ENCODE peak calls at places on chromosome 17, in seven cellular contexts. P, D, K, Z, M, X and S are unnamed samples.

GRCh38 chr17:14091367-14091766 is 22.1 kb downstream of the COX10 start:
- DNase-seq in P (no peak), D (no peak), K (no peak), Z (peak), M (no peak), X (no peak), S (no peak)

GRCh38 chr17:45091778-45092425 is 30.8 kb downstream of the NMT1 start:
- DNase-seq in P (no peak), D (no peak), K (no peak), Z (no peak), M (no peak), X (no peak), S (no peak)

GRCh38 chr17:42075789-42076188 is 22.5 kb downstream of the ZNF385C start:
- DNase-seq in P (no peak), D (no peak), K (no peak), Z (no peak), M (no peak), X (no peak), S (no peak)

GRCh38 chr17:28141333-28141732 is 98.9 kb downstream of the NLK start:
- DNase-seq in P (no peak), D (no peak), K (no peak), Z (no peak), M (no peak), X (no peak), S (no peak)

GRCh38 chr17:4786516-4786915 is 352 bp upstream of the VMO1 start:
- DNase-seq in P (no peak), D (no peak), K (no peak), Z (no peak), M (no peak), X (no peak), S (no peak)

GRCh38 chr17:30493802-30494201 is 16.6 kb downstream of the GOSR1 start:
- DNase-seq in P (no peak), D (no peak), K (no peak), Z (no peak), M (no peak), X (no peak), S (no peak)

GRCh38 chr17:29115906-29116651 is 64.1 kb downstream of the MYO18A start:
- DNase-seq in P (no peak), D (no peak), K (peak), Z (no peak), M (no peak), X (no peak), S (no peak)

GRCh38 chr17:58760248-58760647 is 4.6 kb downstream of the PPM1E start:
- DNase-seq in P (no peak), D (no peak), K (no peak), Z (no peak), M (no peak), X (no peak), S (no peak)

GRCh38 chr17:7577327-7578199 is 1.9 kb upstream of the CD68 start:
- DNase-seq in P (no peak), D (no peak), K (no peak), Z (no peak), M (no peak), X (no peak), S (no peak)

GRCh38 chr17:39745335-39746144 is 7.8 kb downstream of the GRB7 start:
- DNase-seq in P (no peak), D (no peak), K (no peak), Z (no peak), M (no peak), X (no peak), S (no peak)

GRCh38 chr17:29664743-29665479 is 42.2 kb upstream of the CORO6 start:
- DNase-seq in P (no peak), D (no peak), K (peak), Z (no peak), M (no peak), X (no peak), S (no peak)

GRCh38 chr17:80949451-80950421 is 41.9 kb upstream of the CHMP6 start:
- DNase-seq in P (no peak), D (no peak), K (no peak), Z (no peak), M (no peak), X (no peak), S (peak)

GRCh38 chr17:42531455-42532354 is 4.3 kb upstream of the NAGLU start:
- DNase-seq in P (no peak), D (no peak), K (no peak), Z (no peak), M (peak), X (peak), S (peak)

GRCh38 chr17:80743181-80743771 is 198.6 kb downstream of the RPTOR start:
- DNase-seq in P (no peak), D (no peak), K (no peak), Z (no peak), M (no peak), X (no peak), S (no peak)

GRCh38 chr17:9020824-9021157 is 519 bp upstream of the NTN1 start:
- DNase-seq in P (no peak), D (no peak), K (no peak), Z (no peak), M (no peak), X (no peak), S (no peak)

GRCh38 chr17:4788159-4788806 is 481 bp upstream of the GLTPD2 start:
- DNase-seq in P (no peak), D (no peak), K (no peak), Z (no peak), M (no peak), X (no peak), S (no peak)

GRCh38 chr17:45264988-45265387 is 3.1 kb upstream of the SPATA32 start:
- DNase-seq in P (no peak), D (no peak), K (no peak), Z (no peak), M (no peak), X (no peak), S (no peak)

GRCh38 chr17:46090871-46091270 is 91.8 kb downstream of the STH start:
- DNase-seq in P (no peak), D (no peak), K (no peak), Z (no peak), M (no peak), X (no peak), S (no peak)

GRCh38 chr17:29807520-29808361 is 122.3 kb downstream of the SSH2 start:
- DNase-seq in P (no peak), D (peak), K (peak), Z (peak), M (peak), X (peak), S (peak)

GRCh38 chr17:29116652-29117439 is 63.4 kb downstream of the MYO18A start:
- DNase-seq in P (no peak), D (peak), K (no peak), Z (no peak), M (peak), X (peak), S (peak)

GRCh38 chr17:794876-795275 is 12.7 kb downstream of the MRM3 start:
- DNase-seq in P (peak), D (peak), K (peak), Z (peak), M (peak), X (peak), S (peak)

GRCh38 chr17:46045639-46046038 is 46.6 kb downstream of the STH start:
- DNase-seq in P (no peak), D (no peak), K (no peak), Z (no peak), M (no peak), X (no peak), S (no peak)

GRCh38 chr17:38654411-38655398 is 20.1 kb downstream of the EPOP start:
- DNase-seq in P (no peak), D (no peak), K (no peak), Z (no peak), M (no peak), X (no peak), S (no peak)

GRCh38 chr17:72004476-72005331 is 116.1 kb upstream of the SOX9 start:
- DNase-seq in P (no peak), D (no peak), K (no peak), Z (no peak), M (no peak), X (no peak), S (no peak)

GRCh38 chr17:43528319-43528987 is 17.7 kb downstream of the ETV4 start:
- DNase-seq in P (no peak), D (no peak), K (no peak), Z (no peak), M (peak), X (peak), S (peak)

GRCh38 chr17:81428121-81428515 is 32.9 kb downstream of the BAHCC1 start:
- DNase-seq in P (peak), D (no peak), K (no peak), Z (no peak), M (no peak), X (no peak), S (peak)

GRCh38 chr17:75684249-75684648 is 17.1 kb downstream of the SAP30BP start:
- DNase-seq in P (no peak), D (no peak), K (no peak), Z (no peak), M (no peak), X (no peak), S (no peak)

GRCh38 chr17:75683467-75684041 is 16.4 kb downstream of the SAP30BP start:
- DNase-seq in P (no peak), D (no peak), K (peak), Z (no peak), M (no peak), X (no peak), S (no peak)

GRCh38 chr17:75688209-75688771 is 21.2 kb downstream of the SAP30BP start:
- DNase-seq in P (no peak), D (no peak), K (no peak), Z (no peak), M (no peak), X (no peak), S (no peak)

GRCh38 chr17:75685508-75685907 is 18.4 kb downstream of the SAP30BP start:
- DNase-seq in P (no peak), D (no peak), K (no peak), Z (no peak), M (no peak), X (no peak), S (no peak)

GRCh38 chr17:75684924-75685323 is 17.8 kb downstream of the SAP30BP start:
- DNase-seq in P (no peak), D (no peak), K (no peak), Z (no peak), M (no peak), X (no peak), S (peak)
- H3K27ac ChIP-seq in P (no peak), D (no peak), K (peak), Z (no peak), M (no peak), X (peak), S (peak)

GRCh38 chr17:2191227-2191626 is 112.4 kb downstream of the SMG6 start:
- DNase-seq in P (no peak), D (no peak), K (no peak), Z (no peak), M (no peak), X (no peak), S (no peak)

GRCh38 chr17:2191785-2192184 is 111.8 kb downstream of the SMG6 start:
- DNase-seq in P (no peak), D (no peak), K (no peak), Z (no peak), M (no peak), X (no peak), S (no peak)

GRCh38 chr17:2190014-2190413 is 113.6 kb downstream of the SMG6 start:
- DNase-seq in P (no peak), D (no peak), K (no peak), Z (no peak), M (no peak), X (no peak), S (peak)

GRCh38 chr17:2194778-2195417 is 108.7 kb downstream of the SMG6 start:
- DNase-seq in P (no peak), D (no peak), K (no peak), Z (no peak), M (no peak), X (no peak), S (no peak)

DNA sequence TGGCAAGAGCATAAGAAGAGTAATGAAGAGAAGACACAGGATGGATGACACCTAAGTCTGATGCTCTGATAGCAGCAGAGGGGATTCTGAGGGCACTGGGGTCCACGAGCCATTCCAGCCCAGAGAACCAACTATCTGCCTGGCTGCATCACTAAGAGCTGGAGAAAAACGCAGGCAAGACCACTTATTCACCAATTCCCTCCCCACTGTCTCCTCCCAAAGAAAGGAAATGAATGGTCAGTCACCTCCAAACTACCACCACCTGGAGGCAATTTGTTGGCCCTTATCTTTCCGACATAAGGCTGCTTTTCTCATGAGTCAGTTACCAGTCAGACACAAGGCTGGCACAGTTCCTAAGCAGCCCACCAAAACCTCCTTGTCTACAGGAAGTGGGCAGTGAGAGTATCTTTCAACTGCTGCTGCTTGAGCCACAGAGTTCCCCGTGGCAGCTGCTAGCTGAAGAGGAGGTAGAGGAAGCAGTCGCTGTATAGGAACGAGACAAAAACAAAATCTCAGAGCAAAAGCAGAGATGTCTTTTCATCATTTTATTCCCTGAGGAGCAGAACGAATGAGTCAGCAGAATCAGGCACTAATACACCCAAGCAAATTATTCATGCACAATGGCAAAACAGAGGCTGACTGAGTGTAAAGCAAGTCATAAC is 111.1 kb downstream of the SMG6 start:
- DNase-seq in P (no peak), D (no peak), K (peak), Z (peak), M (no peak), X (no peak), S (peak)
- H3K27ac ChIP-seq in P (peak), D (no peak), K (peak), Z (peak), M (no peak), X (peak), S (peak)

GRCh38 chr17:55728361-55728760 is 5.7 kb upstream of the TMEM100 start:
- DNase-seq in P (no peak), D (no peak), K (no peak), Z (no peak), M (no peak), X (no peak), S (no peak)
- H3K27ac ChIP-seq in P (peak), D (no peak), K (no peak), Z (no peak), M (no peak), X (peak), S (peak)

GRCh38 chr17:69500911-69501429 is 86.5 kb downstream of the MAP2K6 start:
- DNase-seq in P (no peak), D (no peak), K (no peak), Z (no peak), M (peak), X (no peak), S (peak)
- H3K27ac ChIP-seq in P (no peak), D (no peak), K (no peak), Z (peak), M (peak), X (peak), S (peak)

DNA sequence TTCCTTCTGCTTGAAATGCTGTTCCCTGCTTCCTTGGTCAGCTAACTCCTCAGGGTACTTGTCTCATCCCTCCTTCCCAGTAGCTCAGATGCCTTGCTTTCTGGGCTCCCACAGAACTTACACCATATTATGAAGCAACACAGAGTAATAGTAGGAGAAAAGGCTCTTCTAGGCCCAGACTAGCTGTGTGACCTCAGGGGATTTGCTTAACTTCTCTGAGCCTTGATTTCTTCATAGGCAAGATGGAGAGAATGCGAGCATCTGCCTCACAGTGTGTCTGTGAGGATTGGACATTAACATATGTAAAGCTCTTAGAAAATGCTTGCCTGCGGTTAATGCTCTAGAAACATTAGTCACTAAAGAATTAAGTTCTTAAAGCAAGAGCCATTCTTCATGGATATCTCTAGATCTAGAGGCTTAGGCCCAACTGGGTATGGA is 22.3 kb upstream of the PECAM1 start:
- DNase-seq in P (no peak), D (no peak), K (no peak), Z (no peak), M (no peak), X (no peak), S (no peak)
- H3K27ac ChIP-seq in P (no peak), D (no peak), K (no peak), Z (no peak), M (no peak), X (peak), S (peak)